ENCODE peak calls at places on chromosomes 6 and 20, in six cellular contexts. I is GM12878, N is H1, C is K562, U is HepG2, P is SK-N-SH. D is an unnamed sample.

GRCh38 chr6:63371087-63371486 is 51.3 kb upstream of the LGSN start:
- DNase-seq in I (no peak), N (no peak), C (no peak), U (no peak), P (no peak), D (no peak)

GRCh38 chr20:36467076-36467999 is 74.0 kb upstream of the MYL9 start:
- DNase-seq in I (no peak), N (no peak), C (no peak), U (no peak), P (no peak), D (peak)

GRCh38 chr20:11676618-11677289 is 240.9 kb upstream of the BTBD3 start:
- DNase-seq in I (no peak), N (no peak), C (peak), U (peak), P (peak), D (peak)

GRCh38 chr6:10429638-10430427 is 15.0 kb upstream of the TFAP2A start:
- DNase-seq in I (peak), N (no peak), C (peak), U (peak), P (peak), D (no peak)

GRCh38 chr6:130029163-130029562 is 10.8 kb downstream of the L3MBTL3 start:
- DNase-seq in I (no peak), N (no peak), C (no peak), U (no peak), P (no peak), D (no peak)

GRCh38 chr20:41038149-41038877 is 9.7 kb downstream of the TOP1 start:
- DNase-seq in I (no peak), N (no peak), C (no peak), U (peak), P (no peak), D (no peak)

GRCh38 chr6:30358340-30358679 is 13.4 kb downstream of the RPP21 start:
- DNase-seq in I (no peak), N (no peak), C (no peak), U (no peak), P (no peak), D (no peak)

GRCh38 chr20:10919549-10920140 is 245.8 kb upstream of the JAG1 start:
- DNase-seq in I (no peak), N (no peak), C (no peak), U (no peak), P (no peak), D (no peak)

GRCh38 chr6:15955484-15955883 is 173.4 kb upstream of the MYLIP start:
- DNase-seq in I (no peak), N (no peak), C (no peak), U (no peak), P (no peak), D (no peak)

GRCh38 chr20:21719592-21720214 is 14.2 kb downstream of the PAX1 start:
- DNase-seq in I (peak), N (no peak), C (peak), U (peak), P (peak), D (peak)

GRCh38 chr20:23770384-23770783 is 19.6 kb upstream of the CST1 start:
- DNase-seq in I (no peak), N (no peak), C (no peak), U (no peak), P (no peak), D (no peak)

GRCh38 chr6:137155830-137156229 is 17.6 kb downstream of the IL22RA2 start:
- DNase-seq in I (peak), N (no peak), C (no peak), U (no peak), P (no peak), D (no peak)

GRCh38 chr6:5036309-5036708 is 32.5 kb upstream of the RPP40 start:
- DNase-seq in I (no peak), N (no peak), C (peak), U (peak), P (no peak), D (peak)

GRCh38 chr20:19460386-19460785 is 247.9 kb downstream of the SLC24A3 start:
- DNase-seq in I (no peak), N (no peak), C (no peak), U (no peak), P (no peak), D (no peak)

GRCh38 chr20:20824924-20825584 is 112.6 kb upstream of the RALGAPA2 start:
- DNase-seq in I (peak), N (no peak), C (peak), U (peak), P (peak), D (peak)

GRCh38 chr6:31407699-31408098 is 4.3 kb downstream of the MICA start:
- DNase-seq in I (no peak), N (no peak), C (no peak), U (no peak), P (no peak), D (no peak)

GRCh38 chr20:23666189-23666588 is 22.6 kb downstream of the CST4 start:
- DNase-seq in I (no peak), N (no peak), C (no peak), U (no peak), P (no peak), D (no peak)

GRCh38 chr6:139888691-139889122 is 514.3 kb upstream of the CITED2 start:
- DNase-seq in I (no peak), N (peak), C (no peak), U (no peak), P (no peak), D (no peak)

GRCh38 chr20:26167499-26167898 is 470.8 kb upstream of the ZNF337 start:
- DNase-seq in I (no peak), N (no peak), C (no peak), U (no peak), P (no peak), D (no peak)

GRCh38 chr6:106223300-106223930 is 102.1 kb downstream of the ATG5 start:
- DNase-seq in I (peak), N (no peak), C (peak), U (peak), P (peak), D (peak)

GRCh38 chr6:63114610-63115009 is 96.7 kb upstream of the FKBP1C start:
- DNase-seq in I (no peak), N (no peak), C (no peak), U (no peak), P (no peak), D (no peak)

GRCh38 chr20:20737158-20737557 is 24.7 kb upstream of the RALGAPA2 start:
- DNase-seq in I (no peak), N (no peak), C (no peak), U (no peak), P (no peak), D (no peak)

GRCh38 chr6:13630499-13630898 is 15.4 kb downstream of the NOL7 start:
- DNase-seq in I (no peak), N (no peak), C (no peak), U (no peak), P (no peak), D (no peak)

GRCh38 chr6:91711518-91711917 is 1124.6 kb upstream of the MAP3K7 start:
- DNase-seq in I (no peak), N (no peak), C (no peak), U (no peak), P (no peak), D (no peak)

GRCh38 chr6:91705646-91706045 is 1118.8 kb upstream of the MAP3K7 start:
- DNase-seq in I (no peak), N (no peak), C (no peak), U (no peak), P (no peak), D (no peak)

GRCh38 chr6:91704531-91704930 is 1117.7 kb upstream of the MAP3K7 start:
- DNase-seq in I (no peak), N (no peak), C (no peak), U (no peak), P (no peak), D (no peak)

GRCh38 chr6:91710356-91710755 is 1123.5 kb upstream of the MAP3K7 start:
- DNase-seq in I (no peak), N (no peak), C (no peak), U (no peak), P (peak), D (no peak)

GRCh38 chr6:91708534-91708933 is 1121.7 kb upstream of the MAP3K7 start:
- DNase-seq in I (no peak), N (no peak), C (no peak), U (no peak), P (no peak), D (no peak)
- TF ChIP-seq CHD2 in I (no peak), N (no peak), C (no peak), U (no peak), P (no peak), D (no peak)

GRCh38 chr6:122845464-122845863 is 56.4 kb downstream of the SMPDL3A start:
- DNase-seq in I (no peak), N (no peak), C (no peak), U (no peak), P (no peak), D (no peak)

DNA sequence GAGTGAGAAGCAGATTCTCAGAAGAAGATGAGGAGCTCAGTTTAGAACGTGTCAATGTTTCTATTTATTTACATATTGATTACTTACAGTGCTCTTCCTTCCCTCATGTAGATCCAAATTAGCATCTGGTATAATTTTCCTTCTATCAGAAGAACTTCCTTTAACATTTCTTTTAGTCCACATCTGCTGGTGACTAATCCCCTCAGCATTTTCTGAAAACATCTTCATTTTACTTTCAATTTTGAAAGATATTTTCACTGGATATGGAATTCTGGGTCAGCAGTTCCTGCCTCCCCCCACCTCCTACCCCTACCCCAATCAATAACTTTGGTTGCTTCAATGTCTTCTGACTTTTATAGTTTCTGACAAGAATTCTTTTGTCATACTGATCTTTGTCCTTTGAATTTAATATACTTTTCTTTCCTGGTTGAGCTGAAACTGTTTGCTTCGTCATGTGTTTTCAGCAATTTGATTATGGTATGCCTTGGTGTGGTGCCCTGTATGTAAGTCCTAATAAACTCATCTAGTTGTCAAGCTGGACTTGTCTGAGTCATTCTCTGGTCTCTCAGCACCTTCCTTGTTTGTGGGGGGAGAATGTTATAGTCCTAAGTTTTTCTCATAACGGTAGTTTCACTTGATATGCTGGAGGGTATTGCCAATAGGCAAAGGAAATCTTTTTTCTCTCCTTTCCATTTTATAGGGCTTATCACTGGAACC is 57.0 kb downstream of the SMPDL3A start:
- DNase-seq in I (no peak), N (no peak), C (no peak), U (no peak), P (no peak), D (no peak)
- H3K4me3 ChIP-seq in I (no peak), N (no peak), C (no peak), U (no peak), P (no peak), D (no peak)

DNA sequence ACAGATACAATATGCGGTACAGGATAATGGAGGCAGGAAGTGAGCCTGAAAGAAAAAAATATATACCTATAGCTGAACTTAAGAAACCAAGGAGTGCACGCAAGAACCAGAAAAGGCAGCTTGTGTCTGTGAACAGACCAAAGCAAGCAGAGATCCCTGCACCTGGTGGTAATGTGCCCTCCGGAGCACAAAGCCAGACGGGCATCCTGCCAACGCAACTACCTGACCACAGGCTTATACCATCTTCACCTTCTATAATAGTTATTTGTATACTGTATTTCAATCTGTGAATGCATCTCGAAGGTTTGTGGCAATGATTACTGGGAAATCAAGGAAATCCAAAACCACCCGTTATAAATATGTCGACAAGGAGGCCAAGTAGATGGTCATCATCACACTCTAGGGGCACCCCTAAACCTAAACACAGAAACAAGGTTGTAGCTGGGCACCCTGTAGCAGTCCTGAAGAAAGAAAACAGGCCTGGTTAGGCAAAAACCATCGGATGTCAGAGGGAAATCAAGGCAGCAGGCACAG is 802 bp downstream of the FBXL4 start:
- DNase-seq in I (no peak), N (no peak), C (no peak), U (no peak), P (peak), D (peak)
- TF ChIP-seq CHD2 in I (no peak), N (no peak), C (no peak), U (no peak), P (no peak), D (no peak)

GRCh38 chr6:11885159-11885558 is 106.6 kb upstream of the ADTRP start:
- DNase-seq in I (no peak), N (no peak), C (no peak), U (no peak), P (no peak), D (no peak)
- H3K4me3 ChIP-seq in I (no peak), N (no peak), C (no peak), U (no peak), P (no peak), D (no peak)

GRCh38 chr6:3749991-3750323 is 1.6 kb downstream of the PXDC1 start:
- DNase-seq in I (no peak), N (no peak), C (peak), U (peak), P (no peak), D (no peak)
- TF ChIP-seq CHD2 in I (no peak), N (no peak), C (no peak), U (no peak), P (no peak), D (no peak)

DNA sequence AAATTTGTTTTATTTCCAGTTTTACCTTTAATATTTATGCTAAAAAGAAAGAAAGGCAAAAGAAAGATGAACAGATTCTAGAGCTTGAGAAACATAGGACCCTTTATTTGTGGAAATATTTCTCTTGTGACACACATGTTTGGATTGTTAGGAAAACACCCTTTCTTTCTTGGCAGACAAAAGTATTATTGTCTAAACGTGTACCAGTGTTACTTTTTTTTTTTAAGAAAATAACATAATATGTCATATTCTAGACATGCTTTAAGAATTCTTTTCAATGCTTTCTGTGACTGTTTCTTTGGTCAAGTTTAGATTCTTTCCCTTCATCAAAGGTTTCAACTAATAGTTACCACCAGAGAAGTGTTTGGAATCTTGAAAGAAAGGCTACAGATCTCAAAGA is 183.4 kb upstream of the CNR1 start:
- DNase-seq in I (no peak), N (no peak), C (no peak), U (no peak), P (no peak), D (no peak)
- H3K4me3 ChIP-seq in I (no peak), N (no peak), C (no peak), U (no peak), P (no peak), D (no peak)